ENCODE peak calls at places on chromosomes 13 and 19, in seven cellular contexts. J is EL, X is NCI-H1092, T is fibroblast of pulmonary artery, B is glutamatergic neuron, O is A549, L is upper lobe of right lung. F is an unnamed sample.

GRCh38 chr19:3006075-3006767 is 22.9 kb downstream of the TLE2 start:
- DNase-seq in J (no peak), X (no peak), T (no peak), B (no peak), O (peak; percentile 55), L (no peak), F (no peak)

GRCh38 chr13:98900442-98900841 is 77.4 kb downstream of the DOCK9 start:
- DNase-seq in J (peak; percentile 26), X (no peak), T (no peak), B (no peak), O (no peak), L (no peak), F (no peak)

GRCh38 chr13:110272651-110273050 is 34.3 kb downstream of the COL4A1 start:
- DNase-seq in J (no peak), X (no peak), T (no peak), B (no peak), O (no peak), L (no peak), F (no peak)

GRCh38 chr19:40231544-40232424 is 5.3 kb upstream of the CCNP start:
- DNase-seq in J (peak; percentile 47), X (no peak), T (no peak), B (no peak), O (no peak), L (no peak), F (no peak)

GRCh38 chr19:12778020-12778904 is 2.9 kb upstream of the HOOK2 start:
- DNase-seq in J (peak; percentile 79), X (peak; percentile 73), T (peak; percentile 90), B (peak; percentile 75), O (peak; percentile 78), L (peak; percentile 86), F (peak; percentile 72)

GRCh38 chr19:489418-490196 is 6.7 kb upstream of the MADCAM1 start:
- DNase-seq in J (peak; percentile 18), X (no peak), T (peak; percentile 31), B (peak; percentile 76), O (no peak), L (no peak), F (peak; percentile 18)

GRCh38 chr13:100129605-100130004 is 40.7 kb downstream of the PCCA start:
- DNase-seq in J (no peak), X (no peak), T (no peak), B (no peak), O (no peak), L (no peak), F (no peak)

GRCh38 chr19:40466219-40467006 is at the start of gene SPTBN4:
- DNase-seq in J (no peak), X (no peak), T (no peak), B (no peak), O (no peak), L (peak; percentile 82), F (no peak)

GRCh38 chr19:289651-290538 is 1.3 kb downstream of the PLPP2 start:
- DNase-seq in J (peak; percentile 35), X (no peak), T (peak; percentile 52), B (no peak), O (peak; percentile 86), L (peak; percentile 72), F (peak; percentile 24)

GRCh38 chr13:19185086-19185864 is 3.7 kb upstream of the TUBA3C start:
- DNase-seq in J (no peak), X (no peak), T (no peak), B (no peak), O (no peak), L (no peak), F (no peak)

GRCh38 chr13:32443111-32443510 is 15.2 kb upstream of the N4BP2L1 start:
- DNase-seq in J (peak; percentile 19), X (no peak), T (peak; percentile 17), B (no peak), O (peak; percentile 26), L (no peak), F (no peak)

GRCh38 chr19:15640294-15640903 is at the start of gene CYP4F3:
- DNase-seq in J (peak; percentile 16), X (peak; percentile 30), T (no peak), B (no peak), O (peak; percentile 96), L (peak; percentile 85), F (no peak)

GRCh38 chr19:50498219-50499056 is 12.6 kb downstream of the JOSD2 start:
- DNase-seq in J (no peak), X (no peak), T (no peak), B (no peak), O (no peak), L (no peak), F (no peak)

GRCh38 chr19:511101-511841 is 4.0 kb downstream of the TPGS1 start:
- DNase-seq in J (no peak), X (peak; percentile 91), T (peak; percentile 72), B (peak; percentile 54), O (no peak), L (peak; percentile 72), F (peak; percentile 68)

GRCh38 chr13:29474991-29475390 is 120.5 kb downstream of the SLC7A1 start:
- DNase-seq in J (peak; percentile 86), X (no peak), T (peak; percentile 82), B (no peak), O (no peak), L (no peak), F (peak; percentile 94)

GRCh38 chr13:29817604-29818378 is 32.6 kb downstream of the UBL3 start:
- DNase-seq in J (no peak), X (no peak), T (no peak), B (no peak), O (no peak), L (no peak), F (peak; percentile 8)

GRCh38 chr19:58021541-58022282 is 12.1 kb upstream of the ZSCAN1 start:
- DNase-seq in J (peak; percentile 45), X (peak; percentile 80), T (peak; percentile 50), B (peak; percentile 38), O (peak; percentile 55), L (no peak), F (peak; percentile 18)

GRCh38 chr19:10625003-10625761 is at the start of gene SLC44A2:
- DNase-seq in J (peak; percentile 75), X (no peak), T (peak; percentile 55), B (peak; percentile 64), O (no peak), L (peak; percentile 94), F (peak; percentile 6)

GRCh38 chr13:65095118-65095517 is 2135.0 kb downstream of the PCDH9 start:
- DNase-seq in J (no peak), X (no peak), T (no peak), B (no peak), O (no peak), L (no peak), F (no peak)

GRCh38 chr19:48660854-48661731 is 11.7 kb downstream of the NTN5 start:
- DNase-seq in J (peak; percentile 91), X (peak; percentile 80), T (peak; percentile 92), B (peak; percentile 58), O (peak; percentile 96), L (peak; percentile 90), F (peak; percentile 81)

GRCh38 chr19:41700381-41701195 is 7.8 kb upstream of the CEACAM5 start:
- DNase-seq in J (no peak), X (no peak), T (no peak), B (no peak), O (no peak), L (no peak), F (no peak)

GRCh38 chr13:52348081-52348480 is 57.9 kb downstream of the THSD1 start:
- DNase-seq in J (peak; percentile 88), X (no peak), T (peak; percentile 95), B (no peak), O (peak; percentile 13), L (no peak), F (peak; percentile 97)

GRCh38 chr19:19417618-19418270 is 12.3 kb downstream of the GATAD2A start:
- DNase-seq in J (no peak), X (no peak), T (no peak), B (no peak), O (no peak), L (no peak), F (no peak)

GRCh38 chr19:2629491-2630351 is 72.8 kb downstream of the GNG7 start:
- DNase-seq in J (no peak), X (no peak), T (no peak), B (no peak), O (no peak), L (no peak), F (no peak)

GRCh38 chr13:31327157-31327556 is 127.4 kb downstream of the B3GLCT start:
- DNase-seq in J (no peak), X (no peak), T (no peak), B (no peak), O (no peak), L (no peak), F (no peak)

GRCh38 chr13:45500492-45501174 is 35.9 kb downstream of the COG3 start:
- DNase-seq in J (peak; percentile 93), X (no peak), T (peak; percentile 95), B (no peak), O (no peak), L (no peak), F (peak; percentile 96)

GRCh38 chr19:34436716-34437115 is 8.5 kb downstream of the UBA2 start:
- DNase-seq in J (no peak), X (no peak), T (peak; percentile 47), B (no peak), O (no peak), L (no peak), F (peak; percentile 40)

GRCh38 chr19:21915411-21915810 is 79.4 kb upstream of the ZNF43 start:
- DNase-seq in J (no peak), X (no peak), T (no peak), B (no peak), O (no peak), L (no peak), F (no peak)

GRCh38 chr19:44621367-44621766 is 8.0 kb downstream of the IGSF23 start:
- DNase-seq in J (no peak), X (no peak), T (no peak), B (no peak), O (no peak), L (no peak), F (no peak)

GRCh38 chr13:113956571-113956970 is 17.3 kb downstream of the C13orf46 start:
- DNase-seq in J (no peak), X (no peak), T (no peak), B (peak; percentile 11), O (no peak), L (no peak), F (no peak)

GRCh38 chr19:35063940-35064818 is 22.7 kb downstream of the HPN start:
- DNase-seq in J (peak; percentile 63), X (no peak), T (peak; percentile 55), B (no peak), O (peak; percentile 50), L (no peak), F (peak; percentile 67)

GRCh38 chr13:75802161-75802560 is 166.0 kb downstream of the LMO7 start:
- DNase-seq in J (no peak), X (no peak), T (no peak), B (no peak), O (no peak), L (no peak), F (no peak)

GRCh38 chr19:5934779-5935472 is 20.9 kb downstream of the CAPS start:
- DNase-seq in J (peak; percentile 84), X (no peak), T (peak; percentile 71), B (no peak), O (no peak), L (no peak), F (no peak)

GRCh38 chr13:25478186-25478585 is 106.4 kb downstream of the ATP8A2 start:
- DNase-seq in J (no peak), X (no peak), T (no peak), B (no peak), O (peak; percentile 9), L (no peak), F (peak; percentile 66)

GRCh38 chr19:50745221-50745620 is 22.1 kb downstream of the CLEC11A start:
- DNase-seq in J (no peak), X (no peak), T (no peak), B (no peak), O (no peak), L (no peak), F (no peak)

F was measured in astrocyte.